ENCODE peak calls at places on chromosomes 4 and X, in five cellular contexts. One of them, this sample, is unnamed.

GRCh38 chr4:28378109-28378830 is 1517.6 kb downstream of the STIM2 start:
- DNase-seq in endothelial cell of umbilical vein: no peak
- DNase-seq in HCT116: no peak
- DNase-seq in HepG2: no peak
- DNase-seq in K562: no peak
- DNase-seq in this sample: no peak

GRCh38 chr4:3675251-3676115 is 90.7 kb upstream of the ADRA2C start:
- DNase-seq in endothelial cell of umbilical vein: no peak
- DNase-seq in HCT116: peak
- DNase-seq in HepG2: no peak
- DNase-seq in K562: no peak
- DNase-seq in this sample: no peak

GRCh38 chr4:181416966-181417365 is 826.2 kb upstream of the TENM3 start:
- DNase-seq in endothelial cell of umbilical vein: no peak
- DNase-seq in HCT116: no peak
- DNase-seq in HepG2: no peak
- DNase-seq in K562: no peak
- DNase-seq in this sample: no peak

GRCh38 chr4:107718351-107718965 is 1.6 kb downstream of the PAPSS1 start:
- DNase-seq in endothelial cell of umbilical vein: no peak
- DNase-seq in HCT116: no peak
- DNase-seq in HepG2: no peak
- DNase-seq in K562: no peak
- DNase-seq in this sample: no peak

GRCh38 chrX:130498653-130499274 is 97.0 kb downstream of the RBMX2 start:
- DNase-seq in endothelial cell of umbilical vein: no peak
- DNase-seq in HCT116: no peak
- DNase-seq in HepG2: no peak
- DNase-seq in K562: no peak
- DNase-seq in this sample: no peak

GRCh38 chr4:183099537-183100297 is 660 bp downstream of the WWC2 start:
- DNase-seq in endothelial cell of umbilical vein: peak
- DNase-seq in HCT116: no peak
- DNase-seq in HepG2: peak
- DNase-seq in K562: peak
- DNase-seq in this sample: no peak

GRCh38 chrX:68947882-68948605 is 119.2 kb downstream of the EFNB1 start:
- DNase-seq in endothelial cell of umbilical vein: no peak
- DNase-seq in HCT116: no peak
- DNase-seq in HepG2: no peak
- DNase-seq in K562: no peak
- DNase-seq in this sample: no peak

GRCh38 chr4:3487861-3488260 is 24.8 kb downstream of the DOK7 start:
- DNase-seq in endothelial cell of umbilical vein: no peak
- DNase-seq in HCT116: no peak
- DNase-seq in HepG2: no peak
- DNase-seq in K562: no peak
- DNase-seq in this sample: no peak

GRCh38 chrX:110853610-110854009 is 58.0 kb upstream of the CHRDL1 start:
- DNase-seq in endothelial cell of umbilical vein: no peak
- DNase-seq in HCT116: no peak
- DNase-seq in HepG2: no peak
- DNase-seq in K562: peak
- DNase-seq in this sample: no peak

GRCh38 chr4:102564399-102564921 is 63.3 kb downstream of the NFKB1 start:
- DNase-seq in endothelial cell of umbilical vein: no peak
- DNase-seq in HCT116: no peak
- DNase-seq in HepG2: no peak
- DNase-seq in K562: no peak
- DNase-seq in this sample: no peak

GRCh38 chrX:2967998-2968909 is 38.1 kb upstream of the ARSH start:
- DNase-seq in endothelial cell of umbilical vein: peak
- DNase-seq in HCT116: no peak
- DNase-seq in HepG2: no peak
- DNase-seq in K562: no peak
- DNase-seq in this sample: no peak

GRCh38 chr4:170491981-170492380 is 402.2 kb upstream of the AADAT start:
- DNase-seq in endothelial cell of umbilical vein: no peak
- DNase-seq in HCT116: no peak
- DNase-seq in HepG2: no peak
- DNase-seq in K562: no peak
- DNase-seq in this sample: no peak

GRCh38 chrX:103356897-103357296 is 591 bp downstream of the TCEAL9 start:
- DNase-seq in endothelial cell of umbilical vein: peak
- DNase-seq in HCT116: no peak
- DNase-seq in HepG2: no peak
- DNase-seq in K562: peak
- DNase-seq in this sample: no peak

GRCh38 chr4:76748649-76749048 is 149.3 kb downstream of the SOWAHB start:
- DNase-seq in endothelial cell of umbilical vein: peak
- DNase-seq in HCT116: no peak
- DNase-seq in HepG2: peak
- DNase-seq in K562: peak
- DNase-seq in this sample: no peak

GRCh38 chrX:113868716-113869115 is 715.2 kb upstream of the HTR2C start:
- DNase-seq in endothelial cell of umbilical vein: no peak
- DNase-seq in HCT116: no peak
- DNase-seq in HepG2: no peak
- DNase-seq in K562: no peak
- DNase-seq in this sample: no peak

GRCh38 chrX:100995469-100995868 is 26.0 kb downstream of the ARL13A start:
- DNase-seq in endothelial cell of umbilical vein: peak
- DNase-seq in HCT116: peak
- DNase-seq in HepG2: peak
- DNase-seq in K562: peak
- DNase-seq in this sample: no peak

GRCh38 chr4:53905935-53906377 is 158.4 kb downstream of the CHIC2 start:
- DNase-seq in endothelial cell of umbilical vein: no peak
- DNase-seq in HCT116: no peak
- DNase-seq in HepG2: peak
- DNase-seq in K562: no peak
- DNase-seq in this sample: no peak

GRCh38 chr4:184536881-184537248 is 62.5 kb upstream of the IRF2 start:
- DNase-seq in endothelial cell of umbilical vein: no peak
- DNase-seq in HCT116: no peak
- DNase-seq in HepG2: no peak
- DNase-seq in K562: no peak
- DNase-seq in this sample: no peak

GRCh38 chr4:30720656-30721352 is 635 bp downstream of the PCDH7 start:
- DNase-seq in endothelial cell of umbilical vein: peak
- DNase-seq in HCT116: no peak
- DNase-seq in HepG2: no peak
- DNase-seq in K562: no peak
- DNase-seq in this sample: no peak
- TF ChIP-seq EZH2 in endothelial cell of umbilical vein: no peak
- TF ChIP-seq EZH2 in HCT116: no peak
- TF ChIP-seq EZH2 in HepG2: no peak
- TF ChIP-seq EZH2 in K562: no peak
- TF ChIP-seq EZH2 in this sample: no peak

GRCh38 chrX:44747317-44747716 is 96.5 kb upstream of the DUSP21 start:
- DNase-seq in endothelial cell of umbilical vein: no peak
- DNase-seq in HCT116: no peak
- DNase-seq in HepG2: no peak
- DNase-seq in K562: no peak
- DNase-seq in this sample: no peak
- TF ChIP-seq POLR2AphosphoS5 in endothelial cell of umbilical vein: no peak
- TF ChIP-seq POLR2AphosphoS5 in HCT116: no peak
- TF ChIP-seq POLR2AphosphoS5 in HepG2: no peak
- TF ChIP-seq POLR2AphosphoS5 in K562: no peak
- TF ChIP-seq POLR2AphosphoS5 in this sample: no peak

GRCh38 chrX:72255445-72255844 is 16.6 kb upstream of the ERCC6L start:
- DNase-seq in endothelial cell of umbilical vein: no peak
- DNase-seq in HCT116: no peak
- DNase-seq in HepG2: no peak
- DNase-seq in K562: no peak
- DNase-seq in this sample: no peak

GRCh38 chrX:72255864-72256263 is 17.0 kb upstream of the ERCC6L start:
- DNase-seq in endothelial cell of umbilical vein: no peak
- DNase-seq in HCT116: no peak
- DNase-seq in HepG2: no peak
- DNase-seq in K562: no peak
- DNase-seq in this sample: no peak

GRCh38 chrX:72253686-72254085 is 14.9 kb upstream of the ERCC6L start:
- DNase-seq in endothelial cell of umbilical vein: no peak
- DNase-seq in HCT116: no peak
- DNase-seq in HepG2: no peak
- DNase-seq in K562: no peak
- DNase-seq in this sample: no peak

GRCh38 chrX:72258174-72258573 is 18.9 kb downstream of the RPS4X start:
- DNase-seq in endothelial cell of umbilical vein: no peak
- DNase-seq in HCT116: no peak
- DNase-seq in HepG2: peak
- DNase-seq in K562: no peak
- DNase-seq in this sample: no peak

DNA sequence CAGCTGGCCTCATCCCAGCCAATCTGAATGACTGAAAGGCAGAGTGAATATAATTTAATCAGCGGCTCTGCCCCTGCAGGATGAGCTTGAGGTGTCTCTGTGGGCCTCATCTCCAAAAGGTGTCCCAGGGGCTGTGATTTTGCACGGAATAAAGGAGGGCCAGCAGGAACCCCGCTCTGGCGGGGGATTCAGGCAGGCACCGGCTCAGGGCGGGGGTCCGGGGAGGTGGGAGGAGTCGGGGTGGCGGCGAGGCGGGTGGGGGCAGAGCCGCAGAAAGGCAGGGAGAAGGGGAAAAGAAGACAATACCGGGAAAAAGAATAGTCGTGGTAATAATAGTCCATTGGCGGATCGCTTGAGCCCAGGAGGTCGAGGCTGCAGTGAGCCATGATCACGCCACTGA is 16.0 kb upstream of the ERCC6L start:
- DNase-seq in endothelial cell of umbilical vein: no peak
- DNase-seq in HCT116: no peak
- DNase-seq in HepG2: no peak
- DNase-seq in K562: no peak
- DNase-seq in this sample: no peak
- H3K9ac ChIP-seq in endothelial cell of umbilical vein: no peak
- H3K9ac ChIP-seq in HCT116: no peak
- H3K9ac ChIP-seq in HepG2: no peak
- H3K9ac ChIP-seq in K562: no peak
- H3K9ac ChIP-seq in this sample: no peak

GRCh38 chr4:649293-649625 is 23.9 kb downstream of the PDE6B start:
- DNase-seq in endothelial cell of umbilical vein: no peak
- DNase-seq in HCT116: no peak
- DNase-seq in HepG2: no peak
- DNase-seq in K562: no peak
- DNase-seq in this sample: no peak

GRCh38 chr4:650951-651883 is 22.9 kb downstream of the ATP5ME start:
- DNase-seq in endothelial cell of umbilical vein: no peak
- DNase-seq in HCT116: no peak
- DNase-seq in HepG2: no peak
- DNase-seq in K562: no peak
- DNase-seq in this sample: no peak

GRCh38 chr4:649751-650310 is 24.2 kb downstream of the ATP5ME start:
- DNase-seq in endothelial cell of umbilical vein: no peak
- DNase-seq in HCT116: no peak
- DNase-seq in HepG2: no peak
- DNase-seq in K562: no peak
- DNase-seq in this sample: no peak

GRCh38 chr4:651884-652642 is 22.0 kb downstream of the ATP5ME start:
- DNase-seq in endothelial cell of umbilical vein: no peak
- DNase-seq in HCT116: no peak
- DNase-seq in HepG2: no peak
- DNase-seq in K562: no peak
- DNase-seq in this sample: no peak

DNA sequence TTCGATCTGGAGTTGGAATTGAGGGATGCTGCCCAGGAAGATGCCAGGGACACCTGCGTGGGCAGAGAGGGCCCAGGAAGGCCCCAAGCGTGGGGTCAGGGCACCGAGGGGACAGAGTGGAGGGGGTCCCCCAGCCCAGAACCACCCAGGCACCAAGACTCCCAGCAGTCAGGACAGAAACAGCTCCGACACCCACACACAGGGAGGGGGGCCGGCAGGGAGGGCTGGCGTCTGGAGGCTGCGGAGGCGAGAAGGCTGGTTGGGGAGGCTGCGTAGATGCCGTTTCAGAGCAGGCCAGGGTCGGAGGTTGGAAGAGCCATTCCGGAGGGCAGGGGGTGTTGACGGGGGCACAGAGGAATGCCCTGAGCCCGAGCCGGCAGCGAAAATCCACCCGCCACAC is 23.6 kb downstream of the ATP5ME start:
- DNase-seq in endothelial cell of umbilical vein: no peak
- DNase-seq in HCT116: no peak
- DNase-seq in HepG2: no peak
- DNase-seq in K562: no peak
- DNase-seq in this sample: no peak
- TF ChIP-seq EZH2 in endothelial cell of umbilical vein: no peak
- TF ChIP-seq EZH2 in HCT116: no peak
- TF ChIP-seq EZH2 in HepG2: no peak
- TF ChIP-seq EZH2 in K562: no peak
- TF ChIP-seq EZH2 in this sample: no peak

DNA sequence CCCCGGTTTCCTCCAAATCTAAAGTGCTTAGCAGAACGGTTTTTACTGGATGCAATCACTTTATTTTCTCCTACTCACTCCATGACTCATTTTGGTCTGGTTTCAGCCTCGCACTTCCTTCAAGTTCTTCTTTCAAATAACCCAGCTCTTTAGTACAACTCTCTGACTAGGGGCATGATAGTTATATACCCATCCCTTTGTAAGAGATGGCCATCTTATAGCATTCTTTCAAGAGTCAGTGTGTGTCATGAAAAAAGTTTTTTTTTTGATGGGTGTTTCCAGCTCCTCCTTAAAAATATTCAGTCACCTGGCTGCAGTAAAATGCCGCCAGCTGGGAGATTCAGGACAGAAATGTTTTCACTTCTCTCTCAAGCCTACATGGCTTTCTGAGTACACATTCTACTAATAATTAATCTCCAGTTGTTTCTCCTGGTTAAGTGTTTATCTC is 139.4 kb downstream of the GASK1B start:
- DNase-seq in endothelial cell of umbilical vein: peak
- DNase-seq in HCT116: no peak
- DNase-seq in HepG2: peak
- DNase-seq in K562: no peak
- DNase-seq in this sample: no peak
- TF ChIP-seq POLR2AphosphoS5 in endothelial cell of umbilical vein: peak
- TF ChIP-seq POLR2AphosphoS5 in HCT116: no peak
- TF ChIP-seq POLR2AphosphoS5 in HepG2: no peak
- TF ChIP-seq POLR2AphosphoS5 in K562: no peak
- TF ChIP-seq POLR2AphosphoS5 in this sample: no peak